ENCODE peak calls at places on chromosomes 16 and 17, in nine cellular contexts. U, R, L, E, T, W, N, F and Y are unnamed samples.

GRCh38 chr16:11757671-11758545 is 15.3 kb upstream of the TXNDC11 start:
- DNase-seq in U (peak), R (no peak), L (no peak), E (peak), T (peak), W (no peak), N (no peak), F (no peak), Y (no peak)

GRCh38 chr16:50478773-50479149 is 69.4 kb upstream of the NKD1 start:
- DNase-seq in U (no peak), R (no peak), L (no peak), E (no peak), T (no peak), W (no peak), N (peak), F (no peak), Y (no peak)

GRCh38 chr17:26818736-26819135 is 475.2 kb upstream of the WSB1 start:
- DNase-seq in U (no peak), R (no peak), L (no peak), E (no peak), T (peak), W (no peak), N (no peak), F (no peak), Y (no peak)

GRCh38 chr17:73976676-73977521 is 226.6 kb upstream of the RPL38 start:
- DNase-seq in U (no peak), R (peak), L (no peak), E (no peak), T (no peak), W (no peak), N (peak), F (no peak), Y (no peak)

GRCh38 chr16:1379863-1380174 is 28.1 kb downstream of the GNPTG start:
- DNase-seq in U (peak), R (peak), L (no peak), E (no peak), T (no peak), W (no peak), N (no peak), F (no peak), Y (no peak)

GRCh38 chr17:38861399-38861843 is 7.9 kb upstream of the RPL23 start:
- DNase-seq in U (peak), R (no peak), L (no peak), E (no peak), T (no peak), W (no peak), N (peak), F (peak), Y (no peak)

GRCh38 chr17:4189280-4189679 is 46.3 kb downstream of the CYB5D2 start:
- DNase-seq in U (no peak), R (no peak), L (no peak), E (no peak), T (no peak), W (no peak), N (no peak), F (no peak), Y (no peak)

GRCh38 chr17:10021239-10021638 is 116.2 kb upstream of the RCVRN start:
- DNase-seq in U (no peak), R (peak), L (no peak), E (no peak), T (peak), W (no peak), N (no peak), F (no peak), Y (no peak)

GRCh38 chr17:64083093-64083492 is 46.9 kb downstream of the ERN1 start:
- DNase-seq in U (no peak), R (no peak), L (no peak), E (no peak), T (no peak), W (no peak), N (no peak), F (no peak), Y (no peak)

GRCh38 chr17:8192070-8192815 is 2.3 kb upstream of the BORCS6 start:
- DNase-seq in U (peak), R (no peak), L (peak), E (peak), T (peak), W (peak), N (peak), F (peak), Y (no peak)

GRCh38 chr17:45391291-45391690 is 41.4 kb downstream of the ARHGAP27 start:
- DNase-seq in U (no peak), R (no peak), L (no peak), E (no peak), T (no peak), W (no peak), N (no peak), F (no peak), Y (no peak)

GRCh38 chr16:78183886-78184553 is 84.6 kb downstream of the WWOX start:
- DNase-seq in U (no peak), R (no peak), L (no peak), E (no peak), T (peak), W (peak), N (peak), F (no peak), Y (no peak)

GRCh38 chr17:77581480-77581879 is 377.0 kb upstream of the TNRC6C start:
- DNase-seq in U (no peak), R (no peak), L (no peak), E (no peak), T (peak), W (no peak), N (no peak), F (no peak), Y (peak)

GRCh38 chr17:18246880-18247612 is 11.5 kb downstream of the FLII start:
- DNase-seq in U (peak), R (peak), L (peak), E (no peak), T (no peak), W (no peak), N (peak), F (peak), Y (no peak)

GRCh38 chr17:62757518-62757951 is 50.6 kb downstream of the MARCHF10 start:
- DNase-seq in U (no peak), R (no peak), L (no peak), E (no peak), T (peak), W (no peak), N (no peak), F (no peak), Y (no peak)

GRCh38 chr17:76102944-76103273 is 678 bp downstream of the EXOC7 start:
- DNase-seq in U (no peak), R (no peak), L (no peak), E (no peak), T (no peak), W (no peak), N (no peak), F (no peak), Y (no peak)

GRCh38 chr16:8251298-8251697 is 339.0 kb downstream of the TMEM114 start:
- DNase-seq in U (no peak), R (no peak), L (no peak), E (no peak), T (no peak), W (no peak), N (no peak), F (no peak), Y (no peak)

GRCh38 chr17:77137111-77137510 is 3.7 kb upstream of the SEC14L1 start:
- DNase-seq in U (no peak), R (no peak), L (no peak), E (no peak), T (no peak), W (no peak), N (no peak), F (no peak), Y (no peak)

GRCh38 chr17:82882715-82883446 is 43.1 kb upstream of the ZNF750 start:
- DNase-seq in U (no peak), R (no peak), L (no peak), E (no peak), T (no peak), W (no peak), N (no peak), F (no peak), Y (no peak)

GRCh38 chr17:50693041-50693682 is 14.6 kb downstream of the ANKRD40 start:
- DNase-seq in U (peak), R (no peak), L (no peak), E (no peak), T (peak), W (no peak), N (no peak), F (no peak), Y (no peak)

GRCh38 chr16:12272264-12272663 is 295.7 kb downstream of the SNX29 start:
- DNase-seq in U (no peak), R (no peak), L (no peak), E (no peak), T (no peak), W (no peak), N (no peak), F (no peak), Y (no peak)

GRCh38 chr17:43431741-43432523 is 33.1 kb downstream of the ARL4D start:
- DNase-seq in U (no peak), R (no peak), L (no peak), E (peak), T (no peak), W (no peak), N (peak), F (no peak), Y (no peak)

GRCh38 chr17:35373532-35373983 is at the start of gene SLFN11:
- DNase-seq in U (peak), R (no peak), L (peak), E (peak), T (peak), W (peak), N (peak), F (no peak), Y (peak)

GRCh38 chr16:57889960-57890751 is 80.8 kb downstream of the CNGB1 start:
- DNase-seq in U (no peak), R (no peak), L (no peak), E (no peak), T (peak), W (no peak), N (no peak), F (no peak), Y (peak)

GRCh38 chr17:79795795-79796569 is 895 bp downstream of the CBX8 start:
- DNase-seq in U (no peak), R (no peak), L (no peak), E (no peak), T (no peak), W (no peak), N (no peak), F (peak), Y (no peak)